ENCODE peak calls at places on chromosomes 2 and 18, in eight cellular contexts. One of them, this sample, is unnamed. For H3K4me1, the result is how much of the 10 kb centered on the place peaks cover.

GRCh38 chr2:239000500-239001073 is 152.7 kb downstream of the TWIST2 start:
- DNase-seq in endothelial cell of umbilical vein: no peak
- DNase-seq in gastrocnemius medialis: no peak
- DNase-seq in uterus: no peak
- DNase-seq in sigmoid colon: peak
- DNase-seq in adrenal gland: no peak
- DNase-seq in IMR-90: no peak
- DNase-seq in HCT116: no peak
- DNase-seq in this sample: no peak

GRCh38 chr18:45602926-45603325 is 12.3 kb upstream of the SLC14A2 start:
- DNase-seq in endothelial cell of umbilical vein: no peak
- DNase-seq in gastrocnemius medialis: no peak
- DNase-seq in uterus: no peak
- DNase-seq in sigmoid colon: no peak
- DNase-seq in adrenal gland: no peak
- DNase-seq in IMR-90: no peak
- DNase-seq in HCT116: no peak
- DNase-seq in this sample: no peak

GRCh38 chr2:183248866-183249567 is 124.8 kb downstream of the NUP35 start:
- DNase-seq in endothelial cell of umbilical vein: peak
- DNase-seq in gastrocnemius medialis: no peak
- DNase-seq in uterus: no peak
- DNase-seq in sigmoid colon: no peak
- DNase-seq in adrenal gland: no peak
- DNase-seq in IMR-90: peak
- DNase-seq in HCT116: peak
- DNase-seq in this sample: no peak

GRCh38 chr18:30999186-30999585 is 43.4 kb downstream of the DSC3 start:
- DNase-seq in endothelial cell of umbilical vein: no peak
- DNase-seq in gastrocnemius medialis: no peak
- DNase-seq in uterus: no peak
- DNase-seq in sigmoid colon: no peak
- DNase-seq in adrenal gland: no peak
- DNase-seq in IMR-90: no peak
- DNase-seq in HCT116: no peak
- DNase-seq in this sample: no peak

GRCh38 chr2:162890690-162891311 is 52.2 kb upstream of the KCNH7 start:
- DNase-seq in endothelial cell of umbilical vein: peak
- DNase-seq in gastrocnemius medialis: no peak
- DNase-seq in uterus: no peak
- DNase-seq in sigmoid colon: no peak
- DNase-seq in adrenal gland: peak
- DNase-seq in IMR-90: peak
- DNase-seq in HCT116: peak
- DNase-seq in this sample: peak

GRCh38 chr2:222413295-222413911 is 10.9 kb upstream of the SGPP2 start:
- DNase-seq in endothelial cell of umbilical vein: no peak
- DNase-seq in gastrocnemius medialis: no peak
- DNase-seq in uterus: no peak
- DNase-seq in sigmoid colon: no peak
- DNase-seq in adrenal gland: no peak
- DNase-seq in IMR-90: no peak
- DNase-seq in HCT116: no peak
- DNase-seq in this sample: no peak

GRCh38 chr2:148888003-148888501 is 13.0 kb downstream of the KIF5C start:
- DNase-seq in endothelial cell of umbilical vein: no peak
- DNase-seq in gastrocnemius medialis: no peak
- DNase-seq in uterus: no peak
- DNase-seq in sigmoid colon: no peak
- DNase-seq in adrenal gland: no peak
- DNase-seq in IMR-90: no peak
- DNase-seq in HCT116: no peak
- DNase-seq in this sample: no peak

GRCh38 chr2:224287533-224287932 is 114.4 kb downstream of the FAM124B start:
- DNase-seq in endothelial cell of umbilical vein: no peak
- DNase-seq in gastrocnemius medialis: no peak
- DNase-seq in uterus: no peak
- DNase-seq in sigmoid colon: no peak
- DNase-seq in adrenal gland: no peak
- DNase-seq in IMR-90: no peak
- DNase-seq in HCT116: no peak
- DNase-seq in this sample: no peak

GRCh38 chr2:26302846-26303245 is 43.1 kb upstream of the SELENOI start:
- DNase-seq in endothelial cell of umbilical vein: no peak
- DNase-seq in gastrocnemius medialis: peak
- DNase-seq in uterus: no peak
- DNase-seq in sigmoid colon: no peak
- DNase-seq in adrenal gland: no peak
- DNase-seq in IMR-90: no peak
- DNase-seq in HCT116: no peak
- DNase-seq in this sample: no peak

GRCh38 chr2:231449503-231450054 is 14.7 kb downstream of the NCL start:
- DNase-seq in endothelial cell of umbilical vein: no peak
- DNase-seq in gastrocnemius medialis: no peak
- DNase-seq in uterus: no peak
- DNase-seq in sigmoid colon: no peak
- DNase-seq in adrenal gland: no peak
- DNase-seq in IMR-90: no peak
- DNase-seq in HCT116: no peak
- DNase-seq in this sample: peak

GRCh38 chr2:64913357-64913869 is 75.8 kb upstream of the SLC1A4 start:
- DNase-seq in endothelial cell of umbilical vein: no peak
- DNase-seq in gastrocnemius medialis: no peak
- DNase-seq in uterus: no peak
- DNase-seq in sigmoid colon: no peak
- DNase-seq in adrenal gland: no peak
- DNase-seq in IMR-90: no peak
- DNase-seq in HCT116: peak
- DNase-seq in this sample: no peak

GRCh38 chr2:26809211-26809610 is 23.4 kb downstream of the CENPA start:
- DNase-seq in endothelial cell of umbilical vein: no peak
- DNase-seq in gastrocnemius medialis: no peak
- DNase-seq in uterus: no peak
- DNase-seq in sigmoid colon: no peak
- DNase-seq in adrenal gland: no peak
- DNase-seq in IMR-90: no peak
- DNase-seq in HCT116: no peak
- DNase-seq in this sample: no peak

GRCh38 chr2:39867268-39867667 is 88.2 kb upstream of the THUMPD2 start:
- DNase-seq in endothelial cell of umbilical vein: no peak
- DNase-seq in gastrocnemius medialis: no peak
- DNase-seq in uterus: no peak
- DNase-seq in sigmoid colon: no peak
- DNase-seq in adrenal gland: no peak
- DNase-seq in IMR-90: no peak
- DNase-seq in HCT116: no peak
- DNase-seq in this sample: no peak

DNA sequence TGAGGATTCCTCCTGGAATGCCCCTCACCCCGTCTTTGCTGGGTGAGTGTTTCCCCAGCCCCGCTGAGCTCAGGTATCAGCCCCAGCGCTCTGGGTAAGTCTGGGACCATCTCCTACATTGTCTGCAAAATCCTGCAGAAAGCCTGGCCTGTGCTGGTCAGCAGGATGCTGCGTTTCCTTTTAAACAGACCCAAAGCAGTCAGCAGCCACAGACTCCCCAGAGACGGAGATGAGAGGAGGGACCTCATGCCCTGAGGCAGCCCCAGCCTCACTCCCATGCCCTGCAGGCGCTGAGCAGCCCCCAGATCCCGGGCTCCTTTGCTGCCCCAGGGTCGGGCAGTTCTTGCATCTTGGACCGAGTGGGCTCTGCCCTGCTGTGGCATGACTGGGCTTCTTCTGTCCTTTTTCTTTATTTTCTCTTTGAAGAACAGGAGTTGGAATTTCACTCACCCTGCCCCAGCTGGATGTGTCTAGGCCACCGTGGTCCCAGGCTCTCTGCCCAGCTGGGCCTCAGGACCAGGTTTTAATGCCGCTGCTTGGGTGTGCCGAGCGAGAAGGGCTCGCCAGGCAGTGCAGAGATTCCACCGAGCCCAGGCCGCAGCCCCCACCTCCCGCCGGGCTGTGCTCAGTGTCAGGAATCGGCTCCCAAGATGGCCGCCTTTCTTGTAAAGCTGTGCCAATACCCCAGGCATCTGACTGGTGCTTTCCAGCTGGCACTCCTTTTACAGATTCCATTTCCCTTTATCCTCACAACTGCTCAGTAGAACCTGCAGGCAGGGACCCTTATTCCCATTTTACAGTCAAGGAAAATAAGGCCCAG is 43.6 kb downstream of the ODC1 start:
- DNase-seq in endothelial cell of umbilical vein: no peak
- DNase-seq in gastrocnemius medialis: no peak
- DNase-seq in uterus: no peak
- DNase-seq in sigmoid colon: peak
- DNase-seq in adrenal gland: no peak
- DNase-seq in IMR-90: no peak
- DNase-seq in HCT116: no peak
- DNase-seq in this sample: no peak
- H3K27ac ChIP-seq in endothelial cell of umbilical vein: peak
- H3K27ac ChIP-seq in gastrocnemius medialis: peak
- H3K27ac ChIP-seq in uterus: peak
- H3K27ac ChIP-seq in sigmoid colon: peak
- H3K27ac ChIP-seq in adrenal gland: peak
- H3K27ac ChIP-seq in IMR-90: no peak
- H3K27ac ChIP-seq in HCT116: peak
- H3K27ac ChIP-seq in this sample: no peak

GRCh38 chr18:77111449-77112160 is 21.0 kb downstream of the MBP start:
- DNase-seq in endothelial cell of umbilical vein: no peak
- DNase-seq in gastrocnemius medialis: no peak
- DNase-seq in uterus: peak
- DNase-seq in sigmoid colon: peak
- DNase-seq in adrenal gland: no peak
- DNase-seq in IMR-90: no peak
- DNase-seq in HCT116: no peak
- DNase-seq in this sample: no peak
- H3K4me1 ChIP-seq in endothelial cell of umbilical vein: under half
- H3K4me1 ChIP-seq in gastrocnemius medialis: half or more
- H3K4me1 ChIP-seq in uterus: under half
- H3K4me1 ChIP-seq in sigmoid colon: under half
- H3K4me1 ChIP-seq in adrenal gland: under half
- H3K4me1 ChIP-seq in IMR-90: under half
- H3K4me1 ChIP-seq in HCT116: under half
- H3K4me1 ChIP-seq in this sample: under half

GRCh38 chr2:54522624-54523281 is 66.6 kb downstream of the SPTBN1 start:
- DNase-seq in endothelial cell of umbilical vein: peak
- DNase-seq in gastrocnemius medialis: peak
- DNase-seq in uterus: peak
- DNase-seq in sigmoid colon: no peak
- DNase-seq in adrenal gland: peak
- DNase-seq in IMR-90: peak
- DNase-seq in HCT116: peak
- DNase-seq in this sample: peak

GRCh38 chr2:54525321-54525720 is 69.2 kb downstream of the SPTBN1 start:
- DNase-seq in endothelial cell of umbilical vein: no peak
- DNase-seq in gastrocnemius medialis: no peak
- DNase-seq in uterus: no peak
- DNase-seq in sigmoid colon: no peak
- DNase-seq in adrenal gland: no peak
- DNase-seq in IMR-90: no peak
- DNase-seq in HCT116: no peak
- DNase-seq in this sample: no peak

GRCh38 chr2:54526226-54526879 is 70.2 kb downstream of the SPTBN1 start:
- DNase-seq in endothelial cell of umbilical vein: no peak
- DNase-seq in gastrocnemius medialis: no peak
- DNase-seq in uterus: no peak
- DNase-seq in sigmoid colon: no peak
- DNase-seq in adrenal gland: no peak
- DNase-seq in IMR-90: no peak
- DNase-seq in HCT116: no peak
- DNase-seq in this sample: no peak

GRCh38 chr2:54523336-54523959 is 67.3 kb downstream of the SPTBN1 start:
- DNase-seq in endothelial cell of umbilical vein: no peak
- DNase-seq in gastrocnemius medialis: no peak
- DNase-seq in uterus: no peak
- DNase-seq in sigmoid colon: no peak
- DNase-seq in adrenal gland: no peak
- DNase-seq in IMR-90: no peak
- DNase-seq in HCT116: no peak
- DNase-seq in this sample: no peak

DNA sequence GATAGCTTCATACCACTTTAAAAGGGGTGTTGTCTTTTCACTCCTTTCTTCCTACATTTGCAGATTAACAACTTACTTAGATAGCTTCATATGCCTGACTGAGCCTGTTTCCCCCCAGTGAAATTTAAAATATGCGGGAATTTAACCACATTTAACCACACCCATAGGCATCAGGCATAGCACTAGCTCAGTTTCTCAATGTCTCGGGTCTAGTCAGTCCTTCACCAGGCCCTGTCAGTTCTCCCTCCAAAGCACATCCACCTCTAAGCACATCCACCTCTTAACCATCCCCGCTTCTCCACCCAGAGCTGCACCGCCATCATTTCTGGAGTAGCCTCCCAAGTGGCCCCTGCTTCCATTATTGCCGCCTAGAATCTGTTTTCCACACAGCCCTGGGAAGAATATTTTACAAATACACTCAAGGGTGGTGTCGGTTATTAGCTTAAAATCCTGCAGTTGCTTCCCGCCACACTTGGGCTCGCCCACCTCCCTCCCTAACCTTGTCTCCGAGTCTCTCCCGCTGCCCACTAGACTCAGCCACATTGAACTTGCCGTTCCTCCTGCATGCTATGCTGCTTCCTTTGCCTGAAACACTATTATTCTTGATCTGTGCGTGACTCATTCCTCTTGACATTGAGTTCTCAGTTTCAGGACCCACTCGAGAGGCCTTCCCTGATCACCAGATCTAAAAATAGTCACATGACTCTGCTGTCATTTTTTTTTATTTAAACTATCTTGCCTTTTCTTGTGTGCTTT is 68.3 kb downstream of the SPTBN1 start:
- DNase-seq in endothelial cell of umbilical vein: peak
- DNase-seq in gastrocnemius medialis: peak
- DNase-seq in uterus: no peak
- DNase-seq in sigmoid colon: no peak
- DNase-seq in adrenal gland: peak
- DNase-seq in IMR-90: peak
- DNase-seq in HCT116: no peak
- DNase-seq in this sample: no peak
- TF ChIP-seq POLR2A in endothelial cell of umbilical vein: no peak
- TF ChIP-seq POLR2A in gastrocnemius medialis: no peak
- TF ChIP-seq POLR2A in uterus: no peak
- TF ChIP-seq POLR2A in sigmoid colon: no peak
- TF ChIP-seq POLR2A in adrenal gland: peak
- TF ChIP-seq POLR2A in IMR-90: no peak
- TF ChIP-seq POLR2A in HCT116: no peak
- TF ChIP-seq POLR2A in this sample: no peak

DNA sequence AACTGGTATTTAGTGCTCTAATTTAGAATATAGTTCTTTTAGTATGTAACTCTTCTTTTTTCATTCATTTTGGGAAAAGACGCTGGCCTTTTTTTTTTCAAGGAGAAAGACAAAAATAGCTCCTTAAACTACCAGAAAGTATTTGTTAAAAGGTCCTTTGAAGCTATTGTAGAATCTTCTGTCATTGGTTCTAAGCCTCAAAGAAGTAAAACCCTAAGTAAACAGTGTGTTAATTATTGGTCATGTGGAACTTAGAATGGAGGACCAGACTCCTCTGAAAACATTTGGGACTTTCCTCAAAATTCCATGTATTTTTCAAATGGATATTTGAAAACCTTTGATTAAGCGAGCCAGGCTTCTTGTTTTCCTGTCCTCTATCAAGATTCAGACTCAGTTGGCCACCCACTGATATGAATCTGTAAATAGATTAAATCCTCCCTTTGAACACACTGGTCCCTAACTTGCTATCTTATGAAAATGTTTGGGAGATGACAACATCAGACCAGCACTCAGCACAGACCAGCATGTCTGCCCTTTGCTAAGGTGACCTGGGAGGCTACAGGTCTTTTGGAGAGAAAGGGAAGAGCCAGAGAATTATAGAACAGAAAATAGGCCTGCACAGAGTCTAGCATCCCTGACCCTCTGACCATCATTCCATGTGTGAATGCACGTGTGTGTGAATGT is 120.3 kb upstream of the GATA6 start:
- DNase-seq in endothelial cell of umbilical vein: no peak
- DNase-seq in gastrocnemius medialis: no peak
- DNase-seq in uterus: no peak
- DNase-seq in sigmoid colon: no peak
- DNase-seq in adrenal gland: no peak
- DNase-seq in IMR-90: no peak
- DNase-seq in HCT116: no peak
- DNase-seq in this sample: no peak
- H3K27ac ChIP-seq in endothelial cell of umbilical vein: no peak
- H3K27ac ChIP-seq in gastrocnemius medialis: no peak
- H3K27ac ChIP-seq in uterus: no peak
- H3K27ac ChIP-seq in sigmoid colon: no peak
- H3K27ac ChIP-seq in adrenal gland: no peak
- H3K27ac ChIP-seq in IMR-90: no peak
- H3K27ac ChIP-seq in HCT116: no peak
- H3K27ac ChIP-seq in this sample: no peak

This sample was measured in Peyer's patch.